ENCODE peak calls at places on chromosomes 13 and 19, in ten cellular contexts. C, D, X, Z, V, L, E, B, Y and Q are unnamed samples.
A peak's percentile ranks its signal among the peaks of the same experiment; 100 is the strongest.

GRCh38 chr13:34967851-34968562 is 25.9 kb downstream of the NBEA start:
- DNase-seq in V (no peak), E (no peak), Z (no peak), L (no peak), X (no peak), D (no peak), C (no peak), B (no peak), Y (no peak), Q (no peak)

GRCh38 chr13:99144306-99144705 is 56.3 kb upstream of the UBAC2 start:
- DNase-seq in X (no peak), Z (no peak), L (no peak), B (no peak), Y (no peak), C (no peak), E (no peak), V (no peak), D (no peak), Q (no peak)

GRCh38 chr13:73531014-73531413 is 472.2 kb downstream of the KLF5 start:
- DNase-seq in Z (no peak), C (no peak), Y (no peak), D (no peak), L (no peak), V (no peak), B (no peak), X (no peak), E (no peak), Q (no peak)

GRCh38 chr19:29879655-29879974 is 62.4 kb upstream of the URI1 start:
- DNase-seq in B (no peak), E (no peak), Z (no peak), V (no peak), Y (no peak), L (no peak), C (no peak), D (no peak), X (no peak), Q (no peak)

GRCh38 chr19:8478605-8479004 is 23.8 kb downstream of the PRAM1 start:
- DNase-seq in Y (no peak), V (no peak), Z (no peak), B (no peak), L (no peak), C (no peak), D (no peak), X (no peak), E (no peak), Q (no peak)

GRCh38 chr13:77338961-77339401 is 12.1 kb upstream of the MYCBP2 start:
- DNase-seq in Y (no peak), B (no peak), L (no peak), C (no peak), E (no peak), D (no peak), Z (no peak), X (no peak), V (no peak), Q (no peak)

GRCh38 chr13:99211421-99212035 is 10.9 kb downstream of the UBAC2 start:
- DNase-seq in C (no peak), Z (no peak), E (no peak), D (no peak), X (no peak), Y (no peak), B (no peak), V (no peak), L (no peak), Q (no peak)

GRCh38 chr13:48449656-48450055 is 36.7 kb upstream of the LPAR6 start:
- DNase-seq in V (no peak), C (no peak), Z (no peak), B (no peak), E (no peak), L (no peak), Y (no peak), D (no peak), X (no peak), Q (no peak)

GRCh38 chr19:35249848-35250711 is 1.3 kb downstream of the LSR start:
- DNase-seq in D (no peak), L (no peak), C (no peak), X (no peak), Y (no peak), B (peak; percentile 85), Z (no peak), E (no peak), V (no peak), Q (no peak)

GRCh38 chr19:43643326-43643725 is 3.7 kb upstream of the CADM4 start:
- DNase-seq in V (no peak), Y (no peak), L (no peak), D (no peak), E (no peak), C (no peak), B (no peak), X (no peak), Z (no peak), Q (no peak)

GRCh38 chr19:19226663-19227062 is 14.9 kb downstream of the NCAN start:
- DNase-seq in E (no peak), Y (no peak), V (no peak), X (no peak), B (no peak), C (no peak), D (no peak), L (no peak), Z (no peak), Q (no peak)

GRCh38 chr19:19461671-19462622 is 53.4 kb downstream of the TSSK6 start:
- DNase-seq in Y (peak; percentile 80), X (peak; percentile 79), B (no peak), D (peak; percentile 81), Z (no peak), L (no peak), C (no peak), E (peak; percentile 78), V (peak; percentile 94), Q (peak; percentile 72)

GRCh38 chr19:39867133-39867532 is 21.0 kb upstream of the FBL start:
- DNase-seq in B (no peak), V (no peak), X (no peak), Y (no peak), Z (no peak), E (no peak), D (no peak), L (no peak), C (no peak), Q (no peak)
- TF ChIP-seq CTCF in B (no peak), V (no peak), X (no peak), Y (no peak), Z (no peak), E (no peak), D (no peak), L (no peak), C (no peak), Q (no peak)

GRCh38 chr13:110341445-110342247 is 34.6 kb downstream of the COL4A2 start:
- DNase-seq in L (no peak), Z (no peak), X (no peak), D (peak; percentile 64), Y (no peak), E (no peak), B (no peak), V (peak; percentile 55), C (no peak), Q (no peak)
- TF ChIP-seq EP300 in L (no peak), Z (no peak), X (no peak), D (no peak), Y (no peak), E (no peak), B (no peak), V (no peak), C (no peak), Q (no peak)

GRCh38 chr13:102726430-102726829 is 31.6 kb upstream of the METTL21C start:
- DNase-seq in V (no peak), D (no peak), E (no peak), L (no peak), Z (peak; percentile 10), B (no peak), Y (no peak), C (no peak), X (no peak), Q (no peak)

GRCh38 chr13:102729560-102730275 is 34.9 kb upstream of the METTL21C start:
- DNase-seq in V (no peak), X (no peak), L (no peak), B (no peak), Z (peak; percentile 35), C (no peak), Y (no peak), E (no peak), D (no peak), Q (no peak)

GRCh38 chr13:102721800-102722231 is 27.0 kb upstream of the METTL21C start:
- DNase-seq in Y (no peak), C (no peak), Z (no peak), V (no peak), E (no peak), X (no peak), L (no peak), B (no peak), D (no peak), Q (no peak)

DNA sequence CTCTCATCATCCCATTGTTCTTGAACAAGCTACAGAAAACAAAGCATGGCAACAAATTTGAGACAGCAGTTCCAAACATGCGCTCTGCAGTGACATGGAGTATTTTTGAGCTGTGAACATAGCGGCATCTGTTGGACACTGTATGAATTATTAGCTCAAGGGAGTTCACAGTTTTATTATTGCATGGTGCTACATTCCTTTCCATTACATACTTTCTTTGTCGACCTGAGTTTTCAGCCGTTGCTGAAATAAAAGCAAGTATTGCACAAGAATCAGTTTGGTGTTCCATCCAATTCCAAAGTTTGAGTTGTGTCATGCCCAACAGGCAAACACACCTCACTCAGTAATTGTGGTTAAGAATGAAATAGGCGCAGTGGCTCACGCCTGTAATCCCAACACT is 30.1 kb upstream of the METTL21C start:
- DNase-seq in X (no peak), E (no peak), Z (peak; percentile 42), L (no peak), Y (no peak), C (no peak), B (no peak), V (peak; percentile 29), D (no peak), Q (no peak)
- TF ChIP-seq CTCF in X (peak; percentile 8), E (no peak), Z (peak; percentile 59), L (peak; percentile 32), Y (peak; percentile 65), C (peak; percentile 11), B (no peak), V (peak; percentile 67), D (no peak), Q (peak; percentile 27)

GRCh38 chr13:67137044-67137735 is 92.9 kb downstream of the PCDH9 start:
- DNase-seq in D (no peak), Z (no peak), B (no peak), E (no peak), V (no peak), C (no peak), Y (no peak), L (no peak), X (no peak), Q (no peak)

GRCh38 chr13:67136157-67136556 is 94.0 kb downstream of the PCDH9 start:
- DNase-seq in D (no peak), Y (no peak), C (no peak), B (no peak), Z (peak; percentile 49), X (no peak), L (no peak), V (no peak), E (no peak), Q (no peak)

GRCh38 chr13:67138937-67139336 is 91.2 kb downstream of the PCDH9 start:
- DNase-seq in V (no peak), D (no peak), Y (no peak), E (no peak), L (no peak), C (no peak), X (no peak), Z (no peak), B (no peak), Q (no peak)

GRCh38 chr13:67140006-67140405 is 90.1 kb downstream of the PCDH9 start:
- DNase-seq in X (no peak), Z (no peak), L (no peak), Y (no peak), B (no peak), D (no peak), E (no peak), V (no peak), C (no peak), Q (no peak)

GRCh38 chr13:67139551-67139950 is 90.6 kb downstream of the PCDH9 start:
- DNase-seq in X (no peak), E (no peak), V (no peak), Y (no peak), C (no peak), D (no peak), B (no peak), Z (no peak), L (no peak), Q (no peak)
- TF ChIP-seq EP300 in X (no peak), E (no peak), V (no peak), Y (no peak), C (no peak), D (no peak), B (no peak), Z (no peak), L (no peak), Q (no peak)